ENCODE peak calls at places on chromosomes 4 and X, in nine cellular contexts. S is fibroblast of pulmonary artery, D is foreskin fibroblast, Q is prostate gland, P is astrocyte of the spinal cord, R is SK-N-SH, J is tibial nerve, Z is HCT116, V is body of pancreas. A is an unnamed sample.

GRCh38 chr4:140212646-140213045 is 58.7 kb upstream of the MAML3 start:
- DNase-seq in J (no peak), R (no peak), Z (no peak), Q (no peak), S (no peak), V (no peak), D (no peak), P (no peak), A (no peak)

GRCh38 chr4:74004668-74005067 is 6.2 kb upstream of the CXCL5 start:
- DNase-seq in P (no peak), Q (no peak), Z (no peak), J (no peak), V (no peak), R (no peak), S (no peak), D (no peak), A (no peak)

GRCh38 chr4:68011684-68012083 is 48.4 kb upstream of the TMPRSS11A start:
- DNase-seq in S (no peak), D (no peak), Q (no peak), Z (no peak), P (no peak), J (no peak), R (no peak), V (no peak), A (no peak)

GRCh38 chr4:81410695-81411094 is 61.0 kb downstream of the RASGEF1B start:
- DNase-seq in S (no peak), P (no peak), Q (no peak), Z (no peak), D (no peak), J (no peak), V (no peak), R (no peak), A (no peak)

GRCh38 chrX:86002076-86002896 is 45.1 kb downstream of the CHM start:
- DNase-seq in S (peak; percentile 24), P (peak; percentile 60), Z (peak; percentile 7), V (peak; percentile 7), R (no peak), J (no peak), Q (no peak), D (peak; percentile 46), A (peak; percentile 5)

GRCh38 chr4:32061916-32062315 is 1341.7 kb downstream of the PCDH7 start:
- DNase-seq in D (peak; percentile 11), Q (no peak), S (no peak), J (no peak), P (no peak), R (no peak), V (no peak), Z (no peak), A (no peak)

GRCh38 chrX:108068121-108068520 is 23.2 kb downstream of the PSMD10 start:
- DNase-seq in V (no peak), D (no peak), Z (no peak), S (no peak), J (no peak), Q (no peak), P (no peak), R (no peak), A (no peak)

GRCh38 chr4:155666701-155667537 is at the start of gene GUCY1A1:
- DNase-seq in S (peak; percentile 7), D (peak; percentile 39), P (peak; percentile 15), Z (no peak), Q (peak; percentile 66), R (peak; percentile 75), V (peak; percentile 67), J (no peak), A (peak; percentile 54)

GRCh38 chrX:111216293-111216801 is 53.9 kb downstream of the CAPN6 start:
- DNase-seq in D (no peak), V (no peak), Q (no peak), Z (no peak), J (no peak), P (no peak), R (no peak), S (no peak), A (no peak)

GRCh38 chr4:139144911-139145551 is 32.0 kb downstream of the ELF2 start:
- DNase-seq in J (no peak), S (peak; percentile 8), D (no peak), R (no peak), Q (no peak), P (no peak), V (peak; percentile 63), Z (no peak), A (no peak)

GRCh38 chr4:101345271-101345595 is 2.1 kb downstream of the PPP3CA start:
- DNase-seq in Z (no peak), V (no peak), J (no peak), R (peak; percentile 30), Q (peak; percentile 12), P (peak; percentile 37), D (peak; percentile 63), S (no peak), A (peak; percentile 13)

GRCh38 chr4:17781072-17781830 is at the start of gene FAM184B:
- DNase-seq in V (no peak), D (peak; percentile 44), J (no peak), Q (no peak), S (no peak), R (peak; percentile 63), P (peak; percentile 11), Z (no peak), A (no peak)

GRCh38 chrX:17374619-17375360 is at the start of gene NHS:
- DNase-seq in P (peak; percentile 76), Q (peak; percentile 50), Z (peak; percentile 61), S (peak; percentile 60), V (peak; percentile 58), R (peak; percentile 88), J (peak; percentile 51), D (peak; percentile 90), A (no peak)

GRCh38 chr4:102642571-102643298 is 118.0 kb downstream of the MANBA start:
- DNase-seq in Z (no peak), P (no peak), S (peak; percentile 72), Q (no peak), J (no peak), V (no peak), R (no peak), D (peak; percentile 54), A (no peak)

GRCh38 chrX:9532349-9532748 is 67.5 kb downstream of the TBL1X start:
- DNase-seq in S (peak; percentile 77), R (no peak), D (no peak), Q (no peak), P (peak; percentile 20), Z (no peak), J (no peak), V (peak; percentile 30), A (no peak)

GRCh38 chr4:149830823-149831222 is 15.2 kb upstream of the IQCM start:
- DNase-seq in J (no peak), P (no peak), D (peak; percentile 15), Q (no peak), R (no peak), Z (no peak), S (no peak), V (no peak), A (no peak)
- TF ChIP-seq CTCF in J (no peak), P (no peak), D (no peak), Q (no peak), R (no peak), Z (no peak), S (no peak), V (no peak), A (no peak)

GRCh38 chr4:107212565-107212964 is 176.5 kb upstream of the DKK2 start:
- DNase-seq in R (peak; percentile 48), J (no peak), P (no peak), S (no peak), D (peak; percentile 18), V (no peak), Z (no peak), Q (no peak), A (no peak)

GRCh38 chr4:107215222-107215621 is 179.1 kb upstream of the DKK2 start:
- DNase-seq in J (no peak), P (no peak), V (no peak), Z (no peak), R (no peak), S (no peak), Q (no peak), D (no peak), A (no peak)

GRCh38 chr4:107213880-107214279 is 177.8 kb upstream of the DKK2 start:
- DNase-seq in R (no peak), J (no peak), P (no peak), Q (no peak), D (peak; percentile 70), S (peak; percentile 4), V (no peak), Z (no peak), A (no peak)

GRCh38 chr4:107210450-107211239 is 174.5 kb upstream of the DKK2 start:
- DNase-seq in S (peak; percentile 41), V (no peak), P (peak; percentile 51), D (peak; percentile 68), R (no peak), Q (no peak), Z (no peak), J (no peak), A (no peak)

GRCh38 chr4:107213410-107213809 is 177.3 kb upstream of the DKK2 start:
- DNase-seq in J (no peak), D (peak; percentile 93), Q (no peak), P (no peak), Z (no peak), S (peak; percentile 1), R (peak; percentile 65), V (no peak), A (no peak)
- TF ChIP-seq CTCF in J (no peak), D (peak; percentile 6), Q (no peak), P (no peak), Z (no peak), S (no peak), R (peak; percentile 18), V (no peak), A (no peak)

DNA sequence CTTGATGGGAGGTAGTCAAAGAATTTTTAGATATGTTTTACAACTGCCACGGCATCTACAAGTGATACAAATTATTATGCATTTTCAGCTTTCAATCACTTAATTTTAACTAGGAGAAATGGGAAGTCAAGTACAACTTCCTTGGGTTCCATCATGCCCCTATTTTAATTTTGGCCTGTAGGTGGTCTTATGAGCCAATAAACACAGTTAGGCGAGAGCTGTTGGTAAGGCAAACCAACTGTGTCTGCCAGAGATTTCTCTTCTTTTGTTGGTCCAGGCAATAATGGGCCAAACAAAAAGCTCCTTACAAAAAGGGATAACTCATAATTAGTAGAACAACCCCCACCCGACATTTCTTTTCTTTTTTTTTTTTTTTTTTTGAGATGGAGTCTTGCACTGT is 63.3 kb upstream of the ARX start:
- DNase-seq in D (no peak), Z (no peak), P (no peak), R (no peak), S (no peak), V (no peak), Q (no peak), J (no peak), A (no peak)
- TF ChIP-seq CTCF in D (no peak), Z (no peak), P (no peak), R (no peak), S (no peak), V (no peak), Q (no peak), J (no peak), A (no peak)

GRCh38 chr4:169250796-169251195 is 20.0 kb downstream of the SH3RF1 start:
- DNase-seq in J (no peak), R (no peak), Q (no peak), V (no peak), Z (no peak), D (no peak), S (no peak), P (no peak), A (no peak)
- TF ChIP-seq CTCF in J (no peak), R (no peak), Q (no peak), V (no peak), Z (no peak), D (no peak), S (no peak), P (no peak), A (no peak)